ENCODE peak calls at places on chromosomes 5 and 9, in four cellular contexts. Q is hepatocyte, T is HL-60, H is HCT116. P is an unnamed sample.

GRCh38 chr5:16489322-16489791 is 23.8 kb upstream of the ZNF622 start:
- DNase-seq in T (no peak), Q (peak), H (peak), P (peak)

GRCh38 chr5:17096975-17097695 is 120.3 kb upstream of the BASP1 start:
- DNase-seq in Q (peak), T (no peak), H (no peak), P (peak)

GRCh38 chr5:6475626-6476312 is 27.1 kb downstream of the UBE2QL1 start:
- DNase-seq in T (no peak), Q (no peak), H (no peak), P (no peak)

GRCh38 chr9:121598167-121599000 is 53.0 kb upstream of the DAB2IP start:
- DNase-seq in H (peak), Q (peak), T (no peak), P (peak)

GRCh38 chr5:14665110-14665822 is 748 bp downstream of the OTULIN start:
- DNase-seq in T (no peak), H (no peak), Q (peak), P (peak)

GRCh38 chr9:77960356-77961153 is 71.1 kb downstream of the GNAQ start:
- DNase-seq in Q (no peak), T (no peak), H (no peak), P (no peak)

GRCh38 chr9:123756484-123757106 is 173.3 kb downstream of the DENND1A start:
- DNase-seq in H (no peak), Q (no peak), T (no peak), P (no peak)

GRCh38 chr9:121226186-121226585 is 24.5 kb upstream of the RAB14 start:
- DNase-seq in Q (no peak), T (no peak), H (no peak), P (peak)

GRCh38 chr5:9399094-9399493 is 146.8 kb downstream of the SEMA5A start:
- DNase-seq in Q (no peak), H (no peak), T (no peak), P (no peak)

GRCh38 chr9:136690841-136691261 is 3.6 kb upstream of the AGPAT2 start:
- DNase-seq in Q (no peak), H (no peak), T (no peak), P (no peak)

GRCh38 chr9:122845116-122845515 is 16.7 kb upstream of the PDCL start:
- DNase-seq in Q (no peak), H (no peak), T (no peak), P (no peak)

GRCh38 chr5:155728857-155729683 is 597.9 kb upstream of the SGCD start:
- DNase-seq in T (no peak), Q (peak), H (no peak), P (no peak)

GRCh38 chr5:14447958-14448881 is 133.4 kb upstream of the OTULINL start:
- DNase-seq in T (no peak), H (no peak), Q (no peak), P (no peak)

GRCh38 chr5:8329773-8330172 is 460.8 kb downstream of the MTRR start:
- DNase-seq in Q (no peak), T (peak), H (no peak), P (peak)

GRCh38 chr5:16737173-16737572 is 120.4 kb upstream of the RETREG1 start:
- DNase-seq in H (no peak), T (no peak), Q (no peak), P (no peak)

GRCh38 chr5:234450-234849 is 16.3 kb downstream of the SDHA start:
- DNase-seq in T (no peak), Q (no peak), H (no peak), P (no peak)

GRCh38 chr5:231661-232060 is 13.5 kb downstream of the SDHA start:
- DNase-seq in H (no peak), T (no peak), Q (no peak), P (no peak)

GRCh38 chr5:228886-229285 is 10.8 kb downstream of the SDHA start:
- DNase-seq in T (no peak), Q (no peak), H (no peak), P (no peak)

GRCh38 chr5:225334-225733 is 7.2 kb downstream of the SDHA start:
- DNase-seq in H (no peak), T (no peak), Q (no peak), P (no peak)

DNA sequence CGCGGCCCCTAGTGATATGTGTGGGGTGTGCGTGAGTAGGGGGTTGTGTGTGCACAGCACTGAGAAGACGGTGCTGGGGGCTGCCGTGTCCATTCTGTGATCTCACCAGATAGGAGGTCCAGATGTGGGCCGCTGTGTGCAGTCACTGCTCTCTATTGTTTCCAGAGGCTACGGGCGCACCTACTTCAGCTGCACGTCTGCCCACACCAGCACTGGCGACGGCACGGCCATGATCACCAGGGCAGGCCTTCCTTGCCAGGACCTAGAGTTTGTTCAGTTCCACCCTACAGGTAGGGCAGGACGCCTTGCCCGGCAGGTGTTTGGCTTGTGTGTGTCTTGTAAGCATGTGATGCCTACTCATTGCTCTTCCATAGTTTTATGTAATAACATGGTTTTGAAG is 12.6 kb downstream of the SDHA start:
- DNase-seq in Q (no peak), H (no peak), T (no peak), P (no peak)
- TF ChIP-seq CTCF in Q (no peak), H (no peak), T (no peak), P (no peak)

GRCh38 chr5:135543151-135543818 is 7.5 kb upstream of the NEUROG1 start:
- DNase-seq in T (no peak), Q (no peak), H (no peak), P (no peak)
- H3K4me3 ChIP-seq in T (no peak), Q (peak), H (no peak), P (no peak)

GRCh38 chr5:119022017-119022745 is 33.8 kb upstream of the DTWD2 start:
- DNase-seq in Q (peak), H (no peak), T (no peak), P (peak)
- TF ChIP-seq CTCF in Q (peak), H (peak), T (no peak), P (peak)

GRCh38 chr9:127390243-127390535 is 6.8 kb upstream of the SLC2A8 start:
- DNase-seq in T (no peak), H (no peak), Q (no peak), P (no peak)

GRCh38 chr9:127389391-127390242 is 7.4 kb upstream of the SLC2A8 start:
- DNase-seq in T (no peak), H (no peak), Q (no peak), P (no peak)

GRCh38 chr9:127386981-127387380 is 10.0 kb upstream of the SLC2A8 start:
- DNase-seq in Q (no peak), H (no peak), T (no peak), P (no peak)

GRCh38 chr9:127388856-127389238 is 8.1 kb upstream of the SLC2A8 start:
- DNase-seq in H (no peak), T (no peak), Q (no peak), P (no peak)

DNA sequence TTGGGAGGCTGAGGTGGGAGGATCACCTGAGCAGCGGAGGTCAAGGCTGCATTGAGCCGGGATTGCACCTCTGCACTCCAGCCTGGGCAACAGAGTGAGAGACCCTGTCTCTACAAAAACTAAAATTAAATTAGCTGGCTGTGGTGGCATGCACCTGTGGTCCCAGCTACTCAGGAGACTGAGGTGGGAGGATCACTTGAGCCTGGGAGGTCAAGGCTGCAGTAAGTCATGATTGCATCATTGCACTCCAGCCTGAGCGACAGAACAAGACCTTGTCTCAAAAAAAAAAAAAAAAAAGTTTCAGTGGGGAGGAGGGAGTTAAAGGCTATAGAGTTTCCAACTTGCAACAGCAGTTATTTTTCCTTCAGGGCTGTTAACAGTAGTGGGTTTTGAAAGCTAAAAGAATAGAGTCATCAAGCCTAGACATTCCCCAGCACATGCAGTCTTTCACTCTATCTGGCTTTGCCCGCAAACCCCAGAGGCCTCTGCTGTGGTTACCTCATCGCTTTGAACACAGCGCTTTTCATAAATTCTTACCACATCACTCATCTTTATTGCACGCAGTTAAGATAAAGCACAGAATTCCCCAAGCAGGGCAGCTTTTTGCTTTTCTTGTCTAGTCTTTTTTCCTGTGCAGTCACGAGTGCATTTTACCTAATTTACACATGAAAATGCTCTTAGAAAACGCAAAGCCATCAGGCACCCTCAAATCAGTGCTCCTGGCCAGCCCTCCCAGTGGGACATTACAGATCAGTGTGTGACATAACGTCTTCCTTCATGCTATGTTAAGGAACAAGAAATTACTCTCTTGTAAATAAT is 8.7 kb upstream of the SLC2A8 start:
- DNase-seq in H (peak), Q (peak), T (peak), P (peak)
- H3K4me3 ChIP-seq in H (peak), Q (no peak), T (no peak), P (no peak)